ENCODE peak calls at places on chromosomes 1 and 21, in four cellular contexts. One of them, this sample, is unnamed.

GRCh38 chr1:55234016-55234415 is 18.9 kb upstream of the USP24 start:
- DNase-seq in H4: no peak
- DNase-seq in ascending aorta: no peak
- DNase-seq in HS-27A: no peak
- DNase-seq in this sample: no peak

GRCh38 chr1:17475729-17476128 is 36.3 kb upstream of the RCC2 start:
- DNase-seq in H4: peak; percentile 38
- DNase-seq in ascending aorta: no peak
- DNase-seq in HS-27A: no peak
- DNase-seq in this sample: no peak

GRCh38 chr1:41853907-41854306 is 64.8 kb downstream of the HIVEP3 start:
- DNase-seq in H4: no peak
- DNase-seq in ascending aorta: no peak
- DNase-seq in HS-27A: no peak
- DNase-seq in this sample: no peak

GRCh38 chr1:25899792-25900191 is 6.4 kb downstream of the STMN1 start:
- DNase-seq in H4: no peak
- DNase-seq in ascending aorta: no peak
- DNase-seq in HS-27A: no peak
- DNase-seq in this sample: no peak

GRCh38 chr1:150881331-150882070 is 5.1 kb upstream of the ARNT start:
- DNase-seq in H4: no peak
- DNase-seq in ascending aorta: no peak
- DNase-seq in HS-27A: peak; percentile 35
- DNase-seq in this sample: peak; percentile 67

GRCh38 chr1:6802454-6802853 is 17.2 kb downstream of the CAMTA1 start:
- DNase-seq in H4: no peak
- DNase-seq in ascending aorta: no peak
- DNase-seq in HS-27A: no peak
- DNase-seq in this sample: no peak

GRCh38 chr1:2973661-2974593 is 47.3 kb upstream of the ACTRT2 start:
- DNase-seq in H4: no peak
- DNase-seq in ascending aorta: no peak
- DNase-seq in HS-27A: no peak
- DNase-seq in this sample: no peak

GRCh38 chr1:121458291-121459048 is 273.7 kb downstream of the SRGAP2C start:
- DNase-seq in H4: no peak
- DNase-seq in ascending aorta: no peak
- DNase-seq in HS-27A: no peak
- DNase-seq in this sample: no peak

GRCh38 chr1:14095001-14095400 is 395.0 kb downstream of the PRDM2 start:
- DNase-seq in H4: no peak
- DNase-seq in ascending aorta: no peak
- DNase-seq in HS-27A: peak; percentile 24
- DNase-seq in this sample: no peak

GRCh38 chr1:187408217-187409004 is 579.7 kb downstream of the PLA2G4A start:
- DNase-seq in H4: peak; percentile 18
- DNase-seq in ascending aorta: no peak
- DNase-seq in HS-27A: no peak
- DNase-seq in this sample: peak; percentile 46

GRCh38 chr1:222618001-222618879 is at the start of gene MIA3:
- DNase-seq in H4: peak; percentile 59
- DNase-seq in ascending aorta: peak; percentile 18
- DNase-seq in HS-27A: no peak
- DNase-seq in this sample: no peak

GRCh38 chr21:45514311-45515021 is 27.8 kb downstream of the SLC19A1 start:
- DNase-seq in H4: no peak
- DNase-seq in ascending aorta: no peak
- DNase-seq in HS-27A: no peak
- DNase-seq in this sample: no peak

GRCh38 chr1:100036718-100037664 is 67.2 kb downstream of the SLC35A3 start:
- DNase-seq in H4: peak; percentile 6
- DNase-seq in ascending aorta: no peak
- DNase-seq in HS-27A: peak; percentile 15
- DNase-seq in this sample: no peak

GRCh38 chr1:201999625-202000238 is 10.7 kb upstream of the ELF3 start:
- DNase-seq in H4: peak; percentile 61
- DNase-seq in ascending aorta: no peak
- DNase-seq in HS-27A: no peak
- DNase-seq in this sample: peak; percentile 15

GRCh38 chr1:229070168-229070567 is 200.7 kb upstream of the RAB4A start:
- DNase-seq in H4: peak; percentile 78
- DNase-seq in ascending aorta: peak; percentile 86
- DNase-seq in HS-27A: no peak
- DNase-seq in this sample: peak; percentile 12

GRCh38 chr21:45856940-45857339 is 124.6 kb upstream of the COL6A1 start:
- DNase-seq in H4: no peak
- DNase-seq in ascending aorta: no peak
- DNase-seq in HS-27A: no peak
- DNase-seq in this sample: no peak

GRCh38 chr1:41323243-41323642 is 38.0 kb upstream of the FOXO6 start:
- DNase-seq in H4: no peak
- DNase-seq in ascending aorta: no peak
- DNase-seq in HS-27A: no peak
- DNase-seq in this sample: no peak

GRCh38 chr1:19845166-19845954 is 30.3 kb upstream of the RNF186 start:
- DNase-seq in H4: no peak
- DNase-seq in ascending aorta: no peak
- DNase-seq in HS-27A: no peak
- DNase-seq in this sample: no peak

GRCh38 chr1:209870151-209870831 is 42.5 kb downstream of the UTP25 start:
- DNase-seq in H4: no peak
- DNase-seq in ascending aorta: no peak
- DNase-seq in HS-27A: no peak
- DNase-seq in this sample: no peak

GRCh38 chr1:28087614-28088167 is 719 bp downstream of the EYA3 start:
- DNase-seq in H4: no peak
- DNase-seq in ascending aorta: no peak
- DNase-seq in HS-27A: no peak
- DNase-seq in this sample: no peak

GRCh38 chr1:18926315-18927081 is 24.1 kb upstream of the ALDH4A1 start:
- DNase-seq in H4: peak; percentile 97
- DNase-seq in ascending aorta: peak; percentile 83
- DNase-seq in HS-27A: peak; percentile 89
- DNase-seq in this sample: no peak

GRCh38 chr21:36211660-36212512 is 55.3 kb downstream of the DOP1B start:
- DNase-seq in H4: peak; percentile 38
- DNase-seq in ascending aorta: no peak
- DNase-seq in HS-27A: no peak
- DNase-seq in this sample: peak; percentile 60

GRCh38 chr1:16152521-16153087 is 3.3 kb downstream of the EPHA2 start:
- DNase-seq in H4: no peak
- DNase-seq in ascending aorta: no peak
- DNase-seq in HS-27A: no peak
- DNase-seq in this sample: no peak

GRCh38 chr1:228185641-228185965 is 20.0 kb downstream of the IBA57 start:
- DNase-seq in H4: no peak
- DNase-seq in ascending aorta: no peak
- DNase-seq in HS-27A: no peak
- DNase-seq in this sample: no peak

GRCh38 chr1:245086389-245086969 is 68.3 kb upstream of the KIF26B start:
- DNase-seq in H4: no peak
- DNase-seq in ascending aorta: no peak
- DNase-seq in HS-27A: no peak
- DNase-seq in this sample: no peak

GRCh38 chr1:5907966-5908365 is 84.3 kb downstream of the NPHP4 start:
- DNase-seq in H4: no peak
- DNase-seq in ascending aorta: no peak
- DNase-seq in HS-27A: no peak
- DNase-seq in this sample: no peak

GRCh38 chr1:8358897-8359616 is 41.1 kb downstream of the SLC45A1 start:
- DNase-seq in H4: no peak
- DNase-seq in ascending aorta: no peak
- DNase-seq in HS-27A: no peak
- DNase-seq in this sample: no peak

GRCh38 chr1:53139911-53140310 is 2.5 kb downstream of the SLC1A7 start:
- DNase-seq in H4: no peak
- DNase-seq in ascending aorta: no peak
- DNase-seq in HS-27A: no peak
- DNase-seq in this sample: no peak

GRCh38 chr1:101438359-101438758 is 201.5 kb downstream of the S1PR1 start:
- DNase-seq in H4: no peak
- DNase-seq in ascending aorta: no peak
- DNase-seq in HS-27A: no peak
- DNase-seq in this sample: no peak

GRCh38 chr1:100622037-100622436 is 84.1 kb downstream of the GPR88 start:
- DNase-seq in H4: peak; percentile 89
- DNase-seq in ascending aorta: no peak
- DNase-seq in HS-27A: peak; percentile 95
- DNase-seq in this sample: peak; percentile 91

GRCh38 chr1:4650486-4650885 is 3.9 kb upstream of the AJAP1 start:
- DNase-seq in H4: peak; percentile 92
- DNase-seq in ascending aorta: no peak
- DNase-seq in HS-27A: no peak
- DNase-seq in this sample: no peak